ENCODE peak calls at places on chromosomes 7 and 10, in seven cellular contexts. R, M, H, Y, P, Z and I are unnamed samples.

GRCh38 chr7:42175834-42176745 is 60.9 kb downstream of the GLI3 start:
- DNase-seq in R (no peak), M (no peak), H (no peak), Y (peak), P (no peak), Z (no peak), I (no peak)

GRCh38 chr7:32072397-32072796 is 2.2 kb upstream of the PDE1C start:
- DNase-seq in R (no peak), M (no peak), H (no peak), Y (no peak), P (no peak), Z (no peak), I (no peak)

GRCh38 chr10:123331438-123331837 is 177.2 kb downstream of the BUB3 start:
- DNase-seq in R (no peak), M (no peak), H (no peak), Y (peak), P (no peak), Z (no peak), I (no peak)

GRCh38 chr7:80379034-80379433 is 132.8 kb downstream of the GNAT3 start:
- DNase-seq in R (no peak), M (no peak), H (no peak), Y (peak), P (no peak), Z (no peak), I (no peak)

GRCh38 chr7:50268990-50269389 is 35.5 kb upstream of the IKZF1 start:
- DNase-seq in R (no peak), M (no peak), H (no peak), Y (no peak), P (no peak), Z (no peak), I (no peak)

GRCh38 chr7:147595076-147595475 is 995.5 kb upstream of the C7orf33 start:
- DNase-seq in R (no peak), M (no peak), H (no peak), Y (peak), P (no peak), Z (no peak), I (no peak)

GRCh38 chr7:148264933-148265557 is 325.5 kb upstream of the C7orf33 start:
- DNase-seq in R (peak), M (peak), H (no peak), Y (peak), P (no peak), Z (no peak), I (peak)

GRCh38 chr7:127089146-127089545 is 163.6 kb downstream of the GRM8 start:
- DNase-seq in R (no peak), M (no peak), H (no peak), Y (no peak), P (no peak), Z (no peak), I (no peak)

GRCh38 chr7:86643478-86644281 is at the start of gene GRM3:
- DNase-seq in R (no peak), M (no peak), H (no peak), Y (peak), P (no peak), Z (no peak), I (peak)

GRCh38 chr10:101007915-101008822 is 8.6 kb downstream of the LZTS2 start:
- DNase-seq in R (no peak), M (no peak), H (no peak), Y (peak), P (no peak), Z (no peak), I (no peak)

DNA sequence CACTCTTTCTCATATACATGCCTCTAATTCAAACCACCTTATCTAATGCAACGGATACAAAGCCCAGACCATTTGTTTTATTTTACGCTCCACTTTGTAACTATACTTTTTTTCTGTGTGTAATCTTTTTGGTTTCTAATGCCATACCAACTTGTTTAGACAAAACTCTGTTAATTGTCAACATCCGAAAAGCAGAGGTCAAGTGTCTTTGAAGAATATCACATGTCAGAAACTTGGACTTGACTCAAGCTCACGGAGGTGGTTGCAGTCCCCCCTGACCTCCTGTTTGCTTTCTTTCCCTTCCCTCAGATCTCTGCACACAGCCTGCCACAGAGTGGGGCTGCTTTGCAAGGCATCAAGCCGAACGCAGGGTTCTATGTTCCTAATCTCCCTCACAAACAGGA is 698.9 kb downstream of the PARD3 start:
- DNase-seq in R (no peak), M (no peak), H (no peak), Y (no peak), P (no peak), Z (no peak), I (no peak)
- H3K27ac ChIP-seq in R (no peak), M (no peak), H (no peak), Y (no peak), P (no peak), Z (no peak), I (no peak)

GRCh38 chr7:24404315-24404714 is 120.3 kb downstream of the NPY start:
- DNase-seq in R (no peak), M (no peak), H (no peak), Y (no peak), P (no peak), Z (no peak), I (no peak)

GRCh38 chr7:24403557-24403956 is 119.6 kb downstream of the NPY start:
- DNase-seq in R (no peak), M (no peak), H (no peak), Y (no peak), P (no peak), Z (no peak), I (no peak)

GRCh38 chr7:24401628-24402593 is 117.9 kb downstream of the NPY start:
- DNase-seq in R (peak), M (peak), H (no peak), Y (peak), P (no peak), Z (no peak), I (no peak)

GRCh38 chr7:24405002-24405401 is 121.0 kb downstream of the NPY start:
- DNase-seq in R (no peak), M (no peak), H (no peak), Y (no peak), P (no peak), Z (no peak), I (no peak)

GRCh38 chr7:24402655-24403054 is 118.7 kb downstream of the NPY start:
- DNase-seq in R (no peak), M (no peak), H (no peak), Y (no peak), P (no peak), Z (no peak), I (no peak)
- H3K4me3 ChIP-seq in R (no peak), M (no peak), H (no peak), Y (no peak), P (peak), Z (no peak), I (peak)

DNA sequence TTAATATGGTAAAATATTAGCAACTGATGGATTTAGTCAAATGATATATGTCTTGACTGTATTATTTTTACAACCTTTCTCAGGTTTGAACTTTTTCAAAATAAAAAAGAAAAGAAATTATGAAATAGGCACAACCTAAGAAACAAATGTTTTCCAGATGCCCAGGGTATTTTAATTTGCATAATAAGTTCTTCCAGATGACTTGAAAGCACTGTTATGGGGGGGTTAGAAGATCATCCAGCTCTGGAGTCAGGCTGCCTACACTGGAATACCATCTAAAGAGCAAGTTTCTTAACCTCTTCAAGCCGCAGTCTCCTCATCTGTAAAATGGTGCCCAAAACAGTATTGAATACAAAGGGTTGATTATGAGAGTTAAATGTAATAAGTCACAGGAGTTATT is 32.1 kb downstream of the CREB3L2 start:
- DNase-seq in R (no peak), M (no peak), H (no peak), Y (no peak), P (no peak), Z (no peak), I (no peak)
- H3K27ac ChIP-seq in R (peak), M (peak), H (no peak), Y (peak), P (no peak), Z (no peak), I (no peak)

DNA sequence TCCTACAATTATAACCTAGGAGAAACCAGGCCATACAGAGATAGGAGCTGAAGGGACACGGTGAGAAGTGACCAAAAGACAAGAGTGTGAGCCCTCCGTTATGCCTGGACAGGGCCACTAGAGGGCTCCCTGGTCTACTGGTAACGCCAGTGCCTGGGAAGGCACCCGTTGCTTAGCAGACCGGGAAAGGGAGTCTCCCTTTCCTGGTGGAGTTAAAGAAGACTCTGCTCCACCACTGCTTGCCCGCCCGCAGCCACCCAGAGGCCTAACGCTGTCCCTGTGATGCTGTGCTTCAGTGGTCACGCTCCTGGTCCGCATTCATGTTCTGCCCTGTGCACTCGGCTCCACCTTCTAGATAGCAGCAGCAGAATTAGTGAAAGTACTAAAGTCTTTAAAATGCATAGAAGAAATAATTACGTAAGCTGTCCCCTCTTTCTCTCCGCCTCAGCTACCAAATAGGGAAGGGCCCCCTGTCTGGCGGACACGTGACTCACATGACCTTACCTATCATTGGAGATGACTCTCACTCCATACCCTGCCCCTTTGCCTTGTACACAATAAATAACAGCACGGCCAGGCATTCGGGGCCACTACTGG is 34.8 kb downstream of the GRID2IP start:
- DNase-seq in R (peak), M (peak), H (peak), Y (peak), P (peak), Z (peak), I (peak)
- H3K4me3 ChIP-seq in R (no peak), M (peak), H (peak), Y (peak), P (peak), Z (peak), I (no peak)

GRCh38 chr10:22648547-22648961 is 65.8 kb downstream of the PIP4K2A start:
- DNase-seq in R (no peak), M (no peak), H (no peak), Y (peak), P (no peak), Z (no peak), I (no peak)
- H3K27ac ChIP-seq in R (no peak), M (peak), H (peak), Y (peak), P (no peak), Z (peak), I (no peak)

GRCh38 chr7:64793106-64793755 is 997 bp upstream of the ZNF138 start:
- DNase-seq in R (no peak), M (no peak), H (no peak), Y (peak), P (no peak), Z (no peak), I (no peak)

GRCh38 chr7:64794171-64794844 is at the start of gene ZNF138:
- DNase-seq in R (peak), M (peak), H (peak), Y (peak), P (peak), Z (peak), I (peak)

GRCh38 chr7:64795176-64795575 is 948 bp downstream of the ZNF138 start:
- DNase-seq in R (no peak), M (no peak), H (no peak), Y (no peak), P (no peak), Z (no peak), I (no peak)
- H3K4me3 ChIP-seq in R (peak), M (peak), H (peak), Y (peak), P (peak), Z (peak), I (peak)

GRCh38 chr10:21518629-21519321 is 6.7 kb downstream of the SKIDA1 start:
- DNase-seq in R (peak), M (no peak), H (no peak), Y (peak), P (no peak), Z (no peak), I (no peak)

GRCh38 chr10:21519981-21520436 is 5.5 kb downstream of the SKIDA1 start:
- DNase-seq in R (peak), M (no peak), H (no peak), Y (peak), P (no peak), Z (no peak), I (no peak)

GRCh38 chr10:21517983-21518628 is 7.4 kb downstream of the SKIDA1 start:
- DNase-seq in R (peak), M (no peak), H (no peak), Y (peak), P (no peak), Z (no peak), I (no peak)

GRCh38 chr10:21517134-21517982 is 8.1 kb downstream of the SKIDA1 start:
- DNase-seq in R (peak), M (no peak), H (no peak), Y (peak), P (no peak), Z (no peak), I (no peak)

GRCh38 chr10:21519327-21519933 is 6.1 kb downstream of the SKIDA1 start:
- DNase-seq in R (no peak), M (no peak), H (no peak), Y (peak), P (no peak), Z (no peak), I (no peak)
- H3K27ac ChIP-seq in R (peak), M (peak), H (no peak), Y (peak), P (no peak), Z (no peak), I (no peak)